ENCODE peak calls at places on chromosomes 11 and 22, in six cellular contexts. B is fibroblast of lung; Z is CD8-positive, alpha-beta T cell; X is adrenal gland; U is psoas muscle; A is A673. S is an unnamed sample.

GRCh38 chr22:39818050-39818449 is 75.5 kb downstream of the ENTHD1 start:
- DNase-seq in B (peak), Z (no peak), X (no peak), U (no peak), A (no peak), S (no peak)

GRCh38 chr11:86805873-86806310 is 5.5 kb downstream of the PRSS23 start:
- DNase-seq in B (no peak), Z (no peak), X (no peak), U (no peak), A (no peak), S (no peak)

GRCh38 chr22:18024276-18024939 is at the start of gene MICAL3:
- DNase-seq in B (peak), Z (peak), X (peak), U (peak), A (peak), S (no peak)

GRCh38 chr22:21735198-21736083 is at the start of gene YPEL1:
- DNase-seq in B (peak), Z (peak), X (peak), U (peak), A (peak), S (peak)

GRCh38 chr11:116510886-116511650 is 261.7 kb downstream of the BUD13 start:
- DNase-seq in B (no peak), Z (no peak), X (no peak), U (no peak), A (no peak), S (peak)

GRCh38 chr11:33179431-33179830 is 18.2 kb upstream of the CSTF3 start:
- DNase-seq in B (peak), Z (no peak), X (no peak), U (no peak), A (peak), S (no peak)

GRCh38 chr11:134391170-134391569 is 20.9 kb downstream of the B3GAT1 start:
- DNase-seq in B (no peak), Z (no peak), X (no peak), U (no peak), A (no peak), S (no peak)

GRCh38 chr11:68651208-68651984 is 32.9 kb upstream of the GAL start:
- DNase-seq in B (peak), Z (no peak), X (no peak), U (no peak), A (no peak), S (peak)

GRCh38 chr11:3109434-3109833 is 52.2 kb upstream of the CARS1 start:
- DNase-seq in B (no peak), Z (no peak), X (no peak), U (no peak), A (no peak), S (no peak)

GRCh38 chr11:77129841-77130756 is 2.1 kb downstream of the MYO7A start:
- DNase-seq in B (no peak), Z (no peak), X (peak), U (peak), A (no peak), S (no peak)

GRCh38 chr11:36743039-36743438 is 145.0 kb upstream of the RAG2 start:
- DNase-seq in B (no peak), Z (no peak), X (no peak), U (no peak), A (no peak), S (no peak)

GRCh38 chr11:78300108-78300507 is 111.4 kb downstream of the USP35 start:
- DNase-seq in B (no peak), Z (no peak), X (no peak), U (no peak), A (no peak), S (no peak)

GRCh38 chr11:15941206-15941770 is 415.1 kb downstream of the SOX6 start:
- DNase-seq in B (peak), Z (no peak), X (peak), U (peak), A (no peak), S (peak)

GRCh38 chr11:112962854-112963367 is 1.7 kb downstream of the NCAM1 start:
- DNase-seq in B (peak), Z (no peak), X (peak), U (peak), A (peak), S (no peak)

GRCh38 chr11:12901874-12902481 is 107.1 kb upstream of the RASSF10 start:
- DNase-seq in B (peak), Z (no peak), X (no peak), U (no peak), A (no peak), S (no peak)

GRCh38 chr11:61332266-61332822 is 561 bp downstream of the DDB1 start:
- DNase-seq in B (peak), Z (no peak), X (no peak), U (no peak), A (peak), S (no peak)

GRCh38 chr11:12963789-12964536 is 45.2 kb upstream of the RASSF10 start:
- DNase-seq in B (peak), Z (peak), X (peak), U (peak), A (peak), S (no peak)

GRCh38 chr11:106624377-106624776 is 393.9 kb downstream of the GUCY1A2 start:
- DNase-seq in B (peak), Z (no peak), X (no peak), U (no peak), A (peak), S (no peak)

GRCh38 chr11:130403301-130403804 is 25.1 kb downstream of the ADAMTS8 start:
- DNase-seq in B (peak), Z (no peak), X (peak), U (peak), A (no peak), S (peak)

GRCh38 chr22:21624880-21625791 is 4.7 kb downstream of the YDJC start:
- DNase-seq in B (no peak), Z (no peak), X (no peak), U (no peak), A (no peak), S (no peak)

GRCh38 chr22:49730656-49731055 is 97.0 kb downstream of the BRD1 start:
- DNase-seq in B (no peak), Z (no peak), X (peak), U (no peak), A (no peak), S (no peak)

GRCh38 chr11:64207247-64208085 is 945 bp downstream of the FERMT3 start:
- DNase-seq in B (peak), Z (peak), X (peak), U (peak), A (peak), S (peak)

GRCh38 chr11:114193730-114194674 is 102.2 kb upstream of the NNMT start:
- DNase-seq in B (no peak), Z (no peak), X (no peak), U (no peak), A (no peak), S (no peak)

GRCh38 chr11:19508166-19508565 is 204.5 kb upstream of the NAV2 start:
- DNase-seq in B (no peak), Z (no peak), X (peak), U (no peak), A (no peak), S (no peak)

GRCh38 chr22:49321477-49322055 is 506.1 kb downstream of the BRD1 start:
- DNase-seq in B (no peak), Z (no peak), X (peak), U (no peak), A (no peak), S (peak)

GRCh38 chr11:96241351-96241841 is 101.6 kb downstream of the MAML2 start:
- DNase-seq in B (no peak), Z (no peak), X (no peak), U (no peak), A (peak), S (no peak)

GRCh38 chr11:116513894-116514293 is 258.9 kb downstream of the BUD13 start:
- DNase-seq in B (peak), Z (no peak), X (no peak), U (no peak), A (peak), S (no peak)

GRCh38 chr11:3627291-3627690 is 14.5 kb downstream of the ART5 start:
- DNase-seq in B (peak), Z (no peak), X (no peak), U (no peak), A (no peak), S (no peak)

GRCh38 chr22:37953437-37954179 is at the start of the genes C22orf23 and POLR2F:
- DNase-seq in B (peak), Z (peak), X (peak), U (peak), A (peak), S (peak)

GRCh38 chr22:30351226-30351625 is 5.5 kb downstream of the SF3A1 start:
- DNase-seq in B (no peak), Z (no peak), X (no peak), U (no peak), A (no peak), S (no peak)

GRCh38 chr22:30354644-30355043 is 2.0 kb downstream of the SF3A1 start:
- DNase-seq in B (peak), Z (no peak), X (no peak), U (no peak), A (no peak), S (no peak)

GRCh38 chr22:30361916-30362631 is 5.3 kb downstream of the CCDC157 start:
- DNase-seq in B (no peak), Z (no peak), X (no peak), U (no peak), A (no peak), S (no peak)

GRCh38 chr22:30357650-30358215 is 926 bp downstream of the CCDC157 start:
- DNase-seq in B (no peak), Z (no peak), X (no peak), U (no peak), A (no peak), S (no peak)

DNA sequence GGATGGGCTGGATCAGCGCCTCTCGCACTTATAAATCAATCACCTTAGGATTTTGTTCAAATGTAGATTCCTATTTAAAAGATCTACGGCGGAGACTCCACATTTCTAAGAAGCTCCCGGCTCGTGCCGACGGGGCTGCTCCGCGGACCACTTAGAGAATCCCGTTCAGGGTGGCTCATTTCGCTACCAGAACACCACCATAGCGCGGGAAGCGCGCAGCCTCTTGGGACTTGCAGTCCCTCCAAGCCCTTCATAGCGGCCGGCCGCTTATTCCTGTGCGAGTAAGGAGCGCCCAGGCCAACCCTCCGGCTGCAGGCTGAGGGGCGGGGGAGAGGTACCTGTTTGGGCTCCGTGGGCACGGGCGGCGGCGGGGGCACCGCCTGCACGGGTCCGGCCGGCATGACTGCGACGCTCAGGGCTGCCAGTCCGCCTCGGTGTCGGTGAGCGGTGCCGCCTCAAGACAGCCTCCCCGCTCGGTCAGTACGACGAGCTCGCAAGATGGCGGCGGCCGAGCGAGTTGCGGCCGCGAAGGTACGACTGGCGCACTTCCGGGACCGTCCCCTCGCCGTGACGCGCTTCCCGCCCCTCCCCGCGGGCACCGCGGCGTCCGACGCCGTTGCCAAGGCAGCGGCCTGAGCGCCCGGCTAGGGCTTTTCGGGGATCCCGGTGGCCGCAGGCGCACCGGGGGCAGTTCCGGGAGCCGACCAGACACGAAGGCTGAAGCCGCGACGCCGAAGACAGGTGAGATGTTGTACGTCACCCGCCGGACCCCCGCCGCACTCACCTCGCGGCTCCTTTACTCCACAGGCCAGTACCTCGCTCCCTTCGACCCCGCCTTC is at the start of the genes CCDC157 and SF3A1:
- DNase-seq in B (peak), Z (peak), X (peak), U (peak), A (peak), S (peak)
- TF ChIP-seq CTCF in B (no peak), Z (no peak), X (no peak), U (no peak), A (no peak), S (no peak)

GRCh38 chr22:45239378-45240136 is 1.1 kb downstream of the KIAA0930 start:
- DNase-seq in B (no peak), Z (no peak), X (no peak), U (no peak), A (peak), S (no peak)
- H3K27ac ChIP-seq in B (no peak), Z (no peak), X (no peak), U (no peak), A (no peak), S (no peak)

DNA sequence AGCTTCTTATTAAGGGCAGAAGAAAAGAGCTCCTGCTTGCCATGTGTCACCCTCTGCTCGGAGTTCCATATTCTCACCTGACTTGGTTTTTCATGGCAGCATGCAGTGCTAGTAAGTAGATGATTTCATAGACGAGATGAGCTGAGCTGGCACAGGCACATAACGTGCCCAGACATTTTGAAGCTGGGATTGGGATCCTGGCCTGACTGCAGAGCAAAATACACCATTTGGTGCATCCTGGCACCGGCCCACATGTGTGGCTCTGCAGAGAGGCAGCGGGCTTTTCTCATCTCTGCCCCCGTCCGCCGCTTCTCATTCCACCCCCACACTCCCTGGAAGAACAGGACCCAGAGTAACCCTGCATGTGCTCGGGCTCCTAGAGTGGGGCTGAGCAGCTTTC is 24.8 kb downstream of the FAM118A start:
- DNase-seq in B (no peak), Z (no peak), X (no peak), U (peak), A (no peak), S (no peak)
- H3K4me3 ChIP-seq in B (no peak), Z (no peak), X (no peak), U (no peak), A (no peak), S (no peak)

GRCh38 chr11:38339835-38340440 is 1741.9 kb upstream of the RAG2 start:
- DNase-seq in B (no peak), Z (no peak), X (no peak), U (no peak), A (no peak), S (no peak)
- TF ChIP-seq CTCF in B (no peak), Z (no peak), X (no peak), U (no peak), A (no peak), S (no peak)

DNA sequence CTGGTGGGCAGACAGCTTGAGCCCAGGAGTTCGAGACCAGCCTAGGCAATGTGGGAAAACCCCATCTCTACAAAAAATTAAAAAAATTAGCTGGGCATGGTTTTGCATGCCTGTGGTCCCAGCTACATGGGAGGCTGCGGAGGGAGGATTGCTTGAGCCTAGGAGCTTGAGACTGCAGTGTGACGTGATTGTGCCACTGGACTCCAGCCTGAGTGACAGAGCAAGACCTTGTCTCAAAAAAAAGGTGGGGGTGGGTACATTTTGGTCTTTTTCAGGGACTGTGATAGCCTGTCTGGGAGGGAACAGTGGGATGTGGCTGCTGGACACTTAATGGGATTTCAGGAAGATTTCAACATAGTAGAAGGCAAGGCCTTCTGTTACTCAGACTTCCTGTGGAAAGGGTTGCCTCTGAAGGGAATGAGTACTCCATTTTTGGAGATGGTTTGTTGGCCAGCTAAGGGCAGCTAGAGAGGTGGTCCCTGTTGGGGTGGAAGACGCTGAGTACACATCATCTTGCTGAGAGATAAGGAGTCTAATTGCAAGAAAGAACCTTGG is 40.6 kb downstream of the RELT start:
- DNase-seq in B (no peak), Z (no peak), X (no peak), U (no peak), A (no peak), S (no peak)
- H3K27ac ChIP-seq in B (no peak), Z (no peak), X (no peak), U (peak), A (no peak), S (no peak)

GRCh38 chr11:7364660-7365059 is 113.0 kb downstream of the SYT9 start:
- DNase-seq in B (no peak), Z (no peak), X (no peak), U (no peak), A (no peak), S (no peak)

DNA sequence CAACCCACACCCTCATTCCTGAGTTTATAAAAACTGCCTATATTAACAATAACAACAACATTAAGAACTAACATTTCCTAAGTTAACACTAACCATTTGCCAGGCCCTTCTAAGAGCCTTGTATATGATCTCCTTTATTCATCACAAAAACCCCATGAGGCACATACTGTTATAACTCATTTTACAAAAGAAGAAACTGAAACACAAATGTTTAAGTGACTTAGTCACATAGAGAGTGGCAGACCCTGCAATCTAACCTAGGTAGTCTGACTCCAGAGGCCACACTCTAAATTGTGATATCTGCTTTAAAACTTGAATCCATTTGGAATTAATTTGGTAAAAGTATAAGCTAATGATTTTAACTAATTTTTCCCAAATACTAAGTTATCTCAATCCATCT is 116.1 kb downstream of the SYT9 start:
- DNase-seq in B (no peak), Z (no peak), X (no peak), U (no peak), A (no peak), S (no peak)
- H3K4me3 ChIP-seq in B (no peak), Z (no peak), X (no peak), U (no peak), A (no peak), S (no peak)

S was measured in coronary artery.